ENCODE peak calls at places on chromosome 17, in seven cellular contexts. A is GOT3; O is right atrium auricular region; W is RWPE1; Q is skeletal muscle cell; L is stimulated activated CD4-positive, alpha-beta T cell treated with anti-CD3 and anti-CD28 coated beads, TNF-alpha, amount 100 ng/mL, for 24 hours; Z is left cardiac atrium. C is an unnamed sample.

GRCh38 chr17:42459983-42460300 is 1.3 kb downstream of the ATP6V0A1 start:
- DNase-seq in Z (no peak), O (no peak), Q (no peak), L (no peak), A (no peak), W (peak), C (no peak)

GRCh38 chr17:81039854-81040758 is 5.2 kb downstream of the BAIAP2 start:
- DNase-seq in Z (no peak), Q (no peak), O (no peak), A (no peak), L (no peak), W (peak), C (no peak)

GRCh38 chr17:28473542-28473941 is at the start of gene SLC13A2:
- DNase-seq in L (no peak), A (no peak), Z (no peak), O (no peak), Q (no peak), W (no peak), C (no peak)

GRCh38 chr17:80071116-80071980 is 30.0 kb upstream of the GAA start:
- DNase-seq in O (peak), A (no peak), W (no peak), Z (peak), L (no peak), Q (no peak), C (no peak)

GRCh38 chr17:1830288-1830687 is 483 bp downstream of the RPA1 start:
- DNase-seq in O (no peak), A (no peak), W (peak), Q (no peak), L (peak), Z (no peak), C (no peak)

GRCh38 chr17:50337956-50338355 is 8.0 kb upstream of the XYLT2 start:
- DNase-seq in W (no peak), A (no peak), O (no peak), Q (no peak), L (no peak), Z (no peak), C (no peak)

GRCh38 chr17:10226930-10227695 is 28.7 kb upstream of the GAS7 start:
- DNase-seq in Q (no peak), Z (peak), L (peak), O (no peak), A (no peak), W (peak), C (peak)

GRCh38 chr17:27504188-27504995 is 48.1 kb downstream of the KSR1 start:
- DNase-seq in O (no peak), L (no peak), Q (no peak), W (no peak), A (no peak), Z (no peak), C (no peak)

GRCh38 chr17:50059759-50060273 is 3.9 kb downstream of the ITGA3 start:
- DNase-seq in W (no peak), A (no peak), Z (no peak), O (no peak), L (no peak), Q (no peak), C (peak)

GRCh38 chr17:17236295-17237025 is 508 bp downstream of the FLCN start:
- DNase-seq in Z (no peak), A (no peak), Q (no peak), W (peak), O (no peak), L (no peak), C (peak)

GRCh38 chr17:58351710-58352017 is 337 bp downstream of the SUPT4H1 start:
- DNase-seq in W (no peak), Z (no peak), Q (no peak), L (no peak), O (no peak), A (no peak), C (no peak)

GRCh38 chr17:30323895-30324319 is 9.9 kb downstream of the TMIGD1 start:
- DNase-seq in A (no peak), Z (peak), O (no peak), W (peak), L (no peak), Q (peak), C (no peak)

GRCh38 chr17:64507418-64507766 is 615 bp downstream of the CEP95 start:
- DNase-seq in A (no peak), Z (no peak), L (no peak), Q (no peak), O (no peak), W (peak), C (peak)

GRCh38 chr17:9090641-9091096 is 69.4 kb downstream of the NTN1 start:
- DNase-seq in O (no peak), Q (no peak), A (no peak), L (no peak), W (no peak), Z (no peak), C (no peak)

GRCh38 chr17:69551212-69552010 is 136.9 kb downstream of the MAP2K6 start:
- DNase-seq in W (peak), L (no peak), Q (no peak), O (no peak), Z (no peak), A (no peak), C (no peak)

GRCh38 chr17:78174332-78174869 is 6.0 kb downstream of the SYNGR2 start:
- DNase-seq in W (no peak), Q (no peak), O (peak), Z (peak), A (no peak), L (no peak), C (no peak)

GRCh38 chr17:71516149-71516548 is 604.7 kb upstream of the SOX9 start:
- DNase-seq in L (no peak), O (no peak), W (no peak), Q (no peak), A (no peak), Z (no peak), C (no peak)

GRCh38 chr17:2028737-2029136 is 1.2 kb upstream of the DPH1 start:
- DNase-seq in Z (no peak), Q (no peak), L (no peak), W (no peak), O (no peak), A (no peak), C (no peak)

GRCh38 chr17:82593590-82594087 is 54.6 kb downstream of the WDR45B start:
- DNase-seq in Z (no peak), W (no peak), L (no peak), Q (no peak), A (no peak), O (no peak), C (no peak)

GRCh38 chr17:46170609-46171432 is 22.4 kb downstream of the KANSL1 start:
- DNase-seq in O (no peak), W (no peak), Q (no peak), Z (no peak), A (no peak), L (no peak), C (no peak)